ENCODE peak calls at places on chromosomes 6 and 20, in seven cellular contexts. P is NCI-H1694; B is HTR-8/SVneo; M is effector memory CD4-positive, alpha-beta T cell; A is HAP-1; V is WERI-Rb-1; O is psoas muscle. K is an unnamed sample.

GRCh38 chr6:90197854-90198496 is 98.7 kb downstream of the BACH2 start:
- DNase-seq in P (no peak), B (no peak), M (no peak), A (no peak), V (no peak), O (no peak), K (no peak)

GRCh38 chr6:46042355-46042999 is 26.8 kb upstream of the CLIC5 start:
- DNase-seq in P (no peak), B (peak), M (no peak), A (peak), V (peak), O (no peak), K (peak)

GRCh38 chr6:8481727-8482126 is 46.4 kb upstream of the SLC35B3 start:
- DNase-seq in P (no peak), B (no peak), M (no peak), A (no peak), V (no peak), O (no peak), K (peak)

GRCh38 chr6:105458552-105458951 is 55.7 kb upstream of the PREP start:
- DNase-seq in P (no peak), B (no peak), M (no peak), A (no peak), V (no peak), O (no peak), K (no peak)

GRCh38 chr20:51166489-51166888 is 143.6 kb upstream of the KCNG1 start:
- DNase-seq in P (no peak), B (no peak), M (no peak), A (no peak), V (no peak), O (no peak), K (no peak)

GRCh38 chr6:46704562-46704961 is 16.9 kb downstream of the TDRD6 start:
- DNase-seq in P (no peak), B (peak), M (no peak), A (no peak), V (peak), O (no peak), K (no peak)

GRCh38 chr6:128403618-128404444 is 116.6 kb downstream of the PTPRK start:
- DNase-seq in P (no peak), B (no peak), M (no peak), A (no peak), V (no peak), O (no peak), K (no peak)

GRCh38 chr6:78580923-78581322 is 286.4 kb upstream of the IRAK1BP1 start:
- DNase-seq in P (no peak), B (no peak), M (no peak), A (no peak), V (no peak), O (no peak), K (no peak)

GRCh38 chr20:8060977-8061376 is 41.4 kb upstream of the TMX4 start:
- DNase-seq in P (no peak), B (no peak), M (no peak), A (no peak), V (no peak), O (no peak), K (no peak)

GRCh38 chr20:39822667-39823066 is 860.5 kb downstream of the DHX35 start:
- DNase-seq in P (no peak), B (no peak), M (no peak), A (no peak), V (no peak), O (no peak), K (no peak)

GRCh38 chr6:170005680-170006470 is 254.5 kb downstream of the ERMARD start:
- DNase-seq in P (no peak), B (no peak), M (no peak), A (no peak), V (no peak), O (no peak), K (no peak)

GRCh38 chr6:142568857-142569597 is 267.2 kb downstream of the ADGRG6 start:
- DNase-seq in P (no peak), B (no peak), M (no peak), A (no peak), V (no peak), O (no peak), K (no peak)

GRCh38 chr20:51497542-51498467 is 44.7 kb downstream of the NFATC2 start:
- DNase-seq in P (no peak), B (no peak), M (peak), A (no peak), V (no peak), O (peak), K (no peak)

K was measured in NCI-H524.